ENCODE peak calls at places on chromosome 2, in four cellular contexts. V is HCT116, A is K562, S is H1. J is an unnamed sample.

GRCh38 chr2:237542001-237542704 is 24.2 kb upstream of the PRLH start:
- DNase-seq in V (no peak), A (no peak), S (no peak), J (no peak)

GRCh38 chr2:529425-529824 is 147.8 kb downstream of the TMEM18 start:
- DNase-seq in V (peak), A (no peak), S (no peak), J (no peak)

GRCh38 chr2:75560768-75561565 is at the start of gene EVA1A:
- DNase-seq in V (no peak), A (no peak), S (peak), J (no peak)

GRCh38 chr2:119066272-119066804 is 92.2 kb downstream of the C1QL2 start:
- DNase-seq in V (no peak), A (no peak), S (no peak), J (no peak)

GRCh38 chr2:135011633-135012032 is 35.6 kb downstream of the MAP3K19 start:
- DNase-seq in V (no peak), A (no peak), S (no peak), J (no peak)

GRCh38 chr2:39124770-39125075 is 3.9 kb upstream of the SOS1 start:
- DNase-seq in V (no peak), A (no peak), S (no peak), J (no peak)

GRCh38 chr2:30233142-30233961 is 2.0 kb downstream of the LBH start:
- DNase-seq in V (no peak), A (peak), S (no peak), J (no peak)

GRCh38 chr2:213455316-213456008 is 171.2 kb downstream of the SPAG16 start:
- DNase-seq in V (peak), A (no peak), S (no peak), J (no peak)

GRCh38 chr2:219058541-219059374 is 2.0 kb downstream of the IHH start:
- DNase-seq in V (no peak), A (peak), S (no peak), J (no peak)

GRCh38 chr2:139142252-139142651 is 362.1 kb upstream of the NXPH2 start:
- DNase-seq in V (peak), A (no peak), S (no peak), J (no peak)

GRCh38 chr2:111188681-111189080 is 68.0 kb downstream of the BCL2L11 start:
- DNase-seq in V (no peak), A (no peak), S (no peak), J (no peak)

GRCh38 chr2:33448216-33448899 is 28.1 kb upstream of the RASGRP3 start:
- DNase-seq in V (no peak), A (no peak), S (no peak), J (no peak)
- TF ChIP-seq EGR1 in V (no peak), A (no peak), S (no peak), J (no peak)

GRCh38 chr2:105732096-105732495 is 12.6 kb upstream of the NCK2 start:
- DNase-seq in V (no peak), A (no peak), S (no peak), J (no peak)
- TF ChIP-seq EGR1 in V (no peak), A (no peak), S (no peak), J (no peak)

DNA sequence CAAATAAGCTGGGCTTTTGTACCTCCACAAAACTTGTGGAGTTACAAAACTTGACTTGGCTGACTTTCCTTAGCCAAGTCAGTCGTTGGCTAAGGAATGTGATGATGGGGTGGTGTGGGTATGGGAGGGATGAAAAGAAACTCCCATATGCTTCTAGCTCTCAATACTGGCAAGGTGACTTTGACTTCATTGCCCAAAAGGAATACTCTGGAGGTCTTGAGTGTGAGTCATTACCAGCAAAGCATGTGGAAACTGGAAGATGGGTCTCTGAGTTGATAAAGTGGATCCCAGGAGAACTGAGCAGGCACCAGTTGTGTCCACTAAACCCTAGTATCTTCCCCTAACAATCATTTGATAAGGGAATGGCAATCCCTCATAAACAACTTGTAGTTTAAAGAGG is 226.7 kb downstream of the GULP1 start:
- DNase-seq in V (no peak), A (no peak), S (no peak), J (no peak)
- TF ChIP-seq EGR1 in V (no peak), A (no peak), S (no peak), J (no peak)

GRCh38 chr2:88481937-88482336 is 29.4 kb upstream of the FOXI3 start:
- DNase-seq in V (no peak), A (no peak), S (no peak), J (no peak)
- TF ChIP-seq EGR1 in V (no peak), A (no peak), S (no peak), J (no peak)

GRCh38 chr2:53058526-53058925 is 709.1 kb upstream of the CHAC2 start:
- DNase-seq in V (no peak), A (no peak), S (peak), J (no peak)
- TF ChIP-seq EGR1 in V (no peak), A (no peak), S (no peak), J (no peak)

GRCh38 chr2:15790326-15790725 is 150.0 kb upstream of the MYCN start:
- DNase-seq in V (no peak), A (no peak), S (no peak), J (no peak)
- TF ChIP-seq EGR1 in V (no peak), A (no peak), S (no peak), J (no peak)

DNA sequence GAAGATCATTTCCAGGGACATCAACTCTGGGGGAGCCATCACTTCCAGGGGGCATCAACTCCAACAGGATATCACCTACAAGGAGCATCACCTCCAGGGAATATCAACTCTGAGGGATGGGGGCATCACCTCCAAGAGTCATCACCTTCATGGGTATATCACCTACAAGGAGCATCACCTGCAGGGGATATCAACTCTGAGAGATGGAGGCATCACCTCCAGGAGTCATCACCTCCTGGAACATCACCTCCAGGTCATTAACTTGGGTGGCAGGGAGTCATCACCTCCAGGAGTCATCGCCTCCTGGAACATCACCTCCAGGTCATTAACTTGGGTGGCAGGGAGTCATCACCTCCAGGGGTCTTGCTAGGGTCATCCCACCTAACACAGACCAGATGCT is 167.6 kb downstream of the NDUFA10 start:
- DNase-seq in V (no peak), A (no peak), S (no peak), J (no peak)
- TF ChIP-seq EGR1 in V (no peak), A (no peak), S (no peak), J (no peak)

DNA sequence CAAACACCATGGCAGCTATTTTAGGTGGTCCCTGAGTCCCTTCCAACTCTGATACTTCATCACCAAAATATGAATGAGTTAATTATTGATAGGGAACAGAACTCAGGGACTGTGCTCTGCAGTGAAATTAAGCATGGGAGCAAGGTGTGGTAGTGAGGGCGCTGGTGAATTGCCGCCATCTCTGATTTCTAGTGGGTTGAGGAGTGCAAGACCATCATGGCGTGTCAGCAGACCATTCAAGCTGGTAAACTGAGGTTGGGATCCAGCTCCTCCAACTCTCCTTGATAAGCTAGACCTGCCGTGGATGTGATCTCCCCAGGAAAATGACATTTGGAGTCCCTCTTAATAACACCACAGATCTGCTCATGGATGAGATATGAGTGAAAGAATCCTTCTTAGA is 70.4 kb downstream of the LYPD1 start:
- DNase-seq in V (no peak), A (no peak), S (no peak), J (no peak)
- TF ChIP-seq EGR1 in V (no peak), A (no peak), S (no peak), J (no peak)

GRCh38 chr2:182481676-182482075 is 54.8 kb upstream of the PDE1A start:
- DNase-seq in V (no peak), A (no peak), S (no peak), J (no peak)

GRCh38 chr2:182477774-182478173 is 50.9 kb upstream of the PDE1A start:
- DNase-seq in V (no peak), A (no peak), S (no peak), J (no peak)

DNA sequence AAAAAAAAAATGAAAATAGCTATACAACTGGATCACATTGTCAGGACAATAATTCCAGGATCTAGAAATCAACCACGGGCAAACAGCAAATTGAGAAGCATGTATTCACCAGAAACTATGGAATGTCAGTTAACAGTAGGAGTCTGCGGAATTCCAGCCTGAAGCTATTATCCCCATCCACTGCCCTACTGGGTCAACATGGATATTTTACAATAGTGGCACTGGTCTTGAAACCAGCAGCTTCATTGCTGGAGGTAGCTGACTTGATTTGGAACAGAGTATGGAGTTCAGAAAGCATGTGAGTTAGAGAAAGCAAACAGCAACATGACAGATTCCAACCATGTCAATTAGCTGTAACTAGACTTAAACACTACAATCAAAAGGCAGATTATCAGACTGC is 55.7 kb upstream of the PDE1A start:
- DNase-seq in V (no peak), A (no peak), S (no peak), J (no peak)
- TF ChIP-seq EGR1 in V (no peak), A (no peak), S (no peak), J (no peak)

J was measured in GM12878.